ENCODE peak calls at places on chromosomes 4 and X, in ten cellular contexts. U, L, S, K, A, R, I, P, H and B are unnamed samples.

GRCh38 chr4:2796261-2797187 is 3.6 kb downstream of the SH3BP2 start:
- DNase-seq in K (peak), U (no peak), S (peak), L (no peak), I (no peak), P (no peak), A (no peak), R (no peak), H (no peak), B (no peak)

GRCh38 chrX:119042996-119043395 is 29.8 kb upstream of the CT47C1 start:
- DNase-seq in K (no peak), R (no peak), L (no peak), I (no peak), U (no peak), P (no peak), A (no peak), H (no peak), S (peak), B (no peak)

GRCh38 chr4:24937176-24937575 is 24.3 kb upstream of the CCDC149 start:
- DNase-seq in U (no peak), R (no peak), I (no peak), S (no peak), H (no peak), K (no peak), A (no peak), L (no peak), P (no peak), B (no peak)

GRCh38 chr4:19304028-19304427 is 947.7 kb upstream of the SLIT2 start:
- DNase-seq in L (no peak), H (no peak), S (peak), K (no peak), U (no peak), A (no peak), P (no peak), R (no peak), I (no peak), B (no peak)

GRCh38 chrX:107978707-107979307 is 3.4 kb downstream of the TEX13B start:
- DNase-seq in R (no peak), A (peak), U (no peak), S (peak), K (no peak), I (no peak), P (no peak), H (no peak), L (no peak), B (peak)

GRCh38 chrX:72349190-72349589 is 43.5 kb upstream of the CITED1 start:
- DNase-seq in H (no peak), R (no peak), I (no peak), L (no peak), K (no peak), S (no peak), P (no peak), U (peak), A (no peak), B (no peak)

GRCh38 chrX:20988118-20988517 is 386.1 kb upstream of the CNKSR2 start:
- DNase-seq in K (no peak), H (no peak), S (peak), P (no peak), A (no peak), U (no peak), R (no peak), L (peak), I (no peak), B (no peak)

GRCh38 chr4:75892508-75892907 is 9.7 kb downstream of the PPEF2 start:
- DNase-seq in P (no peak), R (no peak), K (no peak), U (no peak), L (no peak), A (no peak), H (no peak), S (peak), I (no peak), B (no peak)

GRCh38 chrX:124502144-124502543 is 155.8 kb downstream of the SH2D1A start:
- DNase-seq in K (no peak), S (no peak), I (no peak), L (no peak), H (no peak), R (no peak), A (no peak), U (no peak), P (no peak), B (no peak)

GRCh38 chr4:54661686-54662085 is 3.9 kb downstream of the KIT start:
- DNase-seq in P (no peak), K (no peak), S (peak), U (no peak), I (no peak), A (no peak), R (no peak), H (no peak), L (no peak), B (no peak)

GRCh38 chr4:122450847-122451246 is 5.7 kb downstream of the IL2 start:
- DNase-seq in A (peak), H (no peak), P (no peak), K (no peak), R (no peak), L (no peak), U (no peak), S (peak), I (no peak), B (no peak)

GRCh38 chr4:7967501-7968261 is 28.0 kb upstream of the AFAP1 start:
- DNase-seq in U (no peak), P (no peak), I (no peak), L (no peak), S (no peak), K (no peak), H (no peak), A (no peak), R (no peak), B (no peak)

GRCh38 chr4:57100979-57101629 is 9.1 kb downstream of the IGFBP7 start:
- DNase-seq in L (no peak), S (no peak), A (peak), U (no peak), R (no peak), I (no peak), P (no peak), H (no peak), K (no peak), B (no peak)

GRCh38 chrX:2484721-2485459 is 15.9 kb downstream of the DHRSX start:
- DNase-seq in L (no peak), A (peak), P (no peak), I (no peak), S (no peak), R (no peak), U (no peak), K (no peak), H (no peak), B (no peak)

GRCh38 chrX:87098477-87098876 is 419.1 kb upstream of the KLHL4 start:
- DNase-seq in U (no peak), L (no peak), P (no peak), R (no peak), I (no peak), H (no peak), A (no peak), K (no peak), S (no peak), B (no peak)

GRCh38 chrX:10833299-10834169 is 213.1 kb upstream of the MID1 start:
- DNase-seq in R (no peak), A (peak), H (no peak), P (no peak), S (peak), I (no peak), L (no peak), K (no peak), U (no peak), B (no peak)

GRCh38 chr4:85555210-85555609 is 80.3 kb downstream of the ARHGAP24 start:
- DNase-seq in R (no peak), P (no peak), A (no peak), L (no peak), U (no peak), H (no peak), K (no peak), I (no peak), S (no peak), B (no peak)

GRCh38 chr4:7719354-7720174 is 220.1 kb downstream of the AFAP1 start:
- DNase-seq in A (peak), L (no peak), K (peak), R (peak), S (peak), U (peak), I (no peak), P (peak), H (peak), B (no peak)